ENCODE peak calls at places on chromosomes 5 and 9, in seven cellular contexts. I is RWPE1, D is cardiac muscle cell, E is lower lobe of right lung, T is hepatocyte, A is HCT116, J is stomach. G is an unnamed sample.

GRCh38 chr5:11251242-11251641 is 490.2 kb upstream of the DAP start:
- DNase-seq in J (no peak), T (peak), D (no peak), I (peak), E (no peak), A (no peak), G (no peak)

GRCh38 chr9:73872693-73873092 is 624.4 kb upstream of the RORB start:
- DNase-seq in D (no peak), E (no peak), I (no peak), T (no peak), A (no peak), J (no peak), G (no peak)

GRCh38 chr5:113057437-113058052 is 80.9 kb downstream of the DCP2 start:
- DNase-seq in D (no peak), E (no peak), I (no peak), A (no peak), J (no peak), T (no peak), G (no peak)

GRCh38 chr5:56918054-56918453 is 8.7 kb downstream of the SETD9 start:
- DNase-seq in T (peak), A (no peak), I (no peak), J (no peak), E (no peak), D (no peak), G (no peak)

GRCh38 chr5:146726020-146726419 is 152.5 kb downstream of the PPP2R2B start:
- DNase-seq in I (no peak), D (no peak), A (no peak), E (no peak), J (no peak), T (no peak), G (no peak)

GRCh38 chr5:179192185-179192890 is 132.2 kb downstream of the ZNF354C start:
- DNase-seq in J (no peak), D (no peak), A (no peak), E (peak), I (no peak), T (no peak), G (no peak)

GRCh38 chr9:20447291-20447690 is 175.0 kb downstream of the MLLT3 start:
- DNase-seq in I (no peak), E (no peak), J (no peak), T (no peak), D (peak), A (no peak), G (no peak)

GRCh38 chr9:112558476-112558875 is 71.8 kb downstream of the KIAA1958 start:
- DNase-seq in A (no peak), T (no peak), D (no peak), E (no peak), J (no peak), I (peak), G (no peak)

GRCh38 chr9:131670247-131670681 is 69.6 kb downstream of the RAPGEF1 start:
- DNase-seq in A (no peak), I (no peak), J (no peak), E (peak), T (no peak), D (no peak), G (no peak)

GRCh38 chr5:177447066-177447610 is 524 bp downstream of the PRR7 start:
- DNase-seq in D (peak), E (peak), I (peak), T (peak), J (peak), A (no peak), G (peak)

GRCh38 chr5:74201334-74202081 is 439.0 kb downstream of the ENC1 start:
- DNase-seq in I (no peak), T (peak), A (no peak), E (no peak), J (peak), D (no peak), G (no peak)

GRCh38 chr9:114366334-114367128 is 21.3 kb downstream of the AKNA start:
- DNase-seq in T (peak), J (no peak), I (peak), A (no peak), E (no peak), D (no peak), G (no peak)

GRCh38 chr5:180154821-180155220 is 54.2 kb downstream of the RASGEF1C start:
- DNase-seq in J (peak), D (no peak), I (no peak), T (peak), E (no peak), A (no peak), G (no peak)

GRCh38 chr9:80648336-80648735 is 1041.0 kb downstream of the TLE1 start:
- DNase-seq in I (no peak), J (no peak), A (no peak), E (no peak), T (no peak), D (no peak), G (no peak)

GRCh38 chr9:117273612-117274011 is 141.2 kb downstream of the ASTN2 start:
- DNase-seq in J (no peak), D (no peak), T (no peak), E (no peak), A (no peak), I (no peak), G (no peak)

GRCh38 chr5:140806834-140807775 is at the start of gene PCDHA4:
- DNase-seq in I (no peak), J (no peak), E (no peak), T (peak), A (no peak), D (peak), G (peak)

GRCh38 chr5:106699198-106699597 is 971.5 kb downstream of the EFNA5 start:
- DNase-seq in E (no peak), J (no peak), T (no peak), I (no peak), D (peak), A (no peak), G (no peak)

GRCh38 chr9:33109850-33110595 is 33.5 kb upstream of the SMU1 start:
- DNase-seq in A (no peak), E (no peak), I (no peak), J (no peak), D (no peak), T (peak), G (no peak)

GRCh38 chr5:80070338-80071056 is 35.3 kb downstream of the THBS4 start:
- DNase-seq in T (no peak), D (no peak), I (no peak), J (no peak), E (no peak), A (no peak), G (no peak)

GRCh38 chr5:131252824-131253171 is 11.1 kb upstream of the CDC42SE2 start:
- DNase-seq in D (no peak), A (no peak), I (no peak), E (peak), J (peak), T (no peak), G (peak)

GRCh38 chr5:11157132-11157531 is 396.1 kb upstream of the DAP start:
- DNase-seq in J (no peak), E (no peak), I (no peak), T (no peak), D (no peak), A (no peak), G (no peak)

GRCh38 chr5:66413931-66414330 is 182.3 kb upstream of the MAST4 start:
- DNase-seq in I (no peak), T (no peak), A (no peak), E (no peak), D (no peak), J (no peak), G (no peak)

GRCh38 chr5:156240414-156240813 is 86.5 kb upstream of the SGCD start:
- DNase-seq in I (no peak), D (no peak), E (no peak), J (no peak), A (no peak), T (no peak), G (no peak)

GRCh38 chr9:133701981-133702797 is 36.0 kb downstream of the SARDH start:
- DNase-seq in D (no peak), I (no peak), A (no peak), E (peak), T (peak), J (no peak), G (no peak)

GRCh38 chr5:61330879-61331406 is 1.1 kb upstream of the ZSWIM6 start:
- DNase-seq in A (no peak), T (peak), E (peak), D (peak), J (peak), I (peak), G (peak)

GRCh38 chr5:109825450-109825849 is 135.7 kb downstream of the MAN2A1 start:
- DNase-seq in J (no peak), D (no peak), A (no peak), T (no peak), I (no peak), E (no peak), G (no peak)

GRCh38 chr5:35752012-35752411 is 104.7 kb upstream of the IL7R start:
- DNase-seq in J (no peak), E (no peak), D (no peak), T (no peak), A (no peak), I (no peak), G (no peak)

GRCh38 chr5:52657231-52657645 is 130.5 kb upstream of the ITGA1 start:
- DNase-seq in I (peak), T (peak), D (peak), J (no peak), A (peak), E (no peak), G (no peak)

GRCh38 chr5:61949680-61950435 is 356.1 kb upstream of the KIF2A start:
- DNase-seq in D (no peak), A (no peak), J (no peak), E (no peak), I (no peak), T (no peak), G (no peak)

GRCh38 chr9:103755986-103756385 is 338.1 kb upstream of the SMC2 start:
- DNase-seq in T (no peak), D (no peak), E (no peak), A (no peak), I (no peak), J (no peak), G (no peak)

GRCh38 chr9:33813712-33814641 is 3.0 kb upstream of the UBE2R2 start:
- DNase-seq in E (no peak), D (peak), T (peak), I (peak), A (peak), J (no peak), G (no peak)

GRCh38 chr5:163586431-163587033 is 81.1 kb downstream of the MAT2B start:
- DNase-seq in J (no peak), E (no peak), I (no peak), A (no peak), T (no peak), D (no peak), G (no peak)

GRCh38 chr5:135213034-135213386 is 179.0 kb upstream of the PITX1 start:
- DNase-seq in J (no peak), E (no peak), D (no peak), T (no peak), A (no peak), I (no peak), G (no peak)

GRCh38 chr5:142881076-142881466 is 110.9 kb downstream of the ARHGAP26 start:
- DNase-seq in D (no peak), J (no peak), I (no peak), A (no peak), T (peak), E (no peak), G (no peak)

GRCh38 chr5:11527994-11528393 is 376.3 kb downstream of the CTNND2 start:
- DNase-seq in E (no peak), J (no peak), I (no peak), T (no peak), A (no peak), D (no peak), G (no peak)

GRCh38 chr9:131181091-131181681 is 55.8 kb downstream of the NUP214 start:
- DNase-seq in I (no peak), E (no peak), A (no peak), D (peak), J (no peak), T (no peak), G (no peak)

GRCh38 chr9:12916037-12916436 is 141.2 kb downstream of the LURAP1L start:
- DNase-seq in A (peak), D (peak), T (no peak), J (no peak), I (no peak), E (no peak), G (no peak)

GRCh38 chr5:169945831-169946261 is 34.4 kb downstream of the INSYN2B start:
- DNase-seq in J (peak), E (peak), I (peak), D (peak), A (no peak), T (peak), G (peak)

GRCh38 chr9:128845186-128845931 is 15.8 kb upstream of the SPOUT1 start:
- DNase-seq in A (no peak), J (no peak), I (peak), T (peak), D (peak), E (peak), G (no peak)

DNA sequence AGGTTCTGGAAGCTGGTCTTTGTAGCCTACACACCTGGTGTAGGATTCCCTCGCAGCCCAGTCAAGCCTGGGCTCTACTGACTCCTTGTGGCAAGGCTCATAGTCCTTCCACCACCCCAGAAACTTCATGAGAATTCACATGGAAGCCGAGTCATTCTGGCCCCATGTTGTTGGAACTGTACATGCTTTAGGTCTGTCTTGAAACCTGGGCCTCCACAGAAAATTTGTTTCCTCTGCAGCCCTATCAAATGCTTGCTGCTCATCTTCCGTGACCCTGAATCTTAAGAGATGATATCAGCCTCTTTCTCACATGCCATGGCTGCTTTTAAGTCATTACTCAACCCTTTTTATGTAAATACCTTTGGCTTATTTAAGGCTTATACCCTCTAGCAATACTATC is 113.4 kb upstream of the GRHPR start:
- DNase-seq in J (no peak), I (no peak), A (no peak), T (peak), E (no peak), D (no peak), G (no peak)
- H3K27ac ChIP-seq in J (no peak), I (no peak), A (no peak), T (no peak), E (no peak), D (no peak), G (no peak)

DNA sequence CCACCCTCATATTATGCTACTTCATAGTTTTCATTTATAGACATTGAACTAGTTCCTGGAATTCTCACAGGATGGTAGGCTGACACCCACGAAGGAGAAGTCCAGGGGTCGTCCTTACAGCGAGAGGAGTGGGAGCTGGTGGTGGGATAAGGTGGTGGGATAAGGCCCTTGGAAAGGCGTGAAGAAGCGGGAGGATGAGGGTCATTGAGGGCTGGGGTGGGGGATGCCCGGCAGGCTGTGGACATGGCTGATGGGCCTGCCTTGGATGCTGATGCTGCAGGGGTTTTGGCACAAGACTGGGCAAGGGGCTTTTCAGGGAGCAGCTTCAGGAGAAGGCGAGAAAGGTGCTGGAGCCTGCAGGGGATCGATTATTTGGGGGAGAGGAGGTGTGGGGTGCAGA is 9.4 kb downstream of the DAB2IP start:
- DNase-seq in E (no peak), D (no peak), A (no peak), J (no peak), T (no peak), I (no peak), G (no peak)
- H3K27ac ChIP-seq in E (no peak), D (no peak), A (no peak), J (no peak), T (no peak), I (no peak), G (no peak)

DNA sequence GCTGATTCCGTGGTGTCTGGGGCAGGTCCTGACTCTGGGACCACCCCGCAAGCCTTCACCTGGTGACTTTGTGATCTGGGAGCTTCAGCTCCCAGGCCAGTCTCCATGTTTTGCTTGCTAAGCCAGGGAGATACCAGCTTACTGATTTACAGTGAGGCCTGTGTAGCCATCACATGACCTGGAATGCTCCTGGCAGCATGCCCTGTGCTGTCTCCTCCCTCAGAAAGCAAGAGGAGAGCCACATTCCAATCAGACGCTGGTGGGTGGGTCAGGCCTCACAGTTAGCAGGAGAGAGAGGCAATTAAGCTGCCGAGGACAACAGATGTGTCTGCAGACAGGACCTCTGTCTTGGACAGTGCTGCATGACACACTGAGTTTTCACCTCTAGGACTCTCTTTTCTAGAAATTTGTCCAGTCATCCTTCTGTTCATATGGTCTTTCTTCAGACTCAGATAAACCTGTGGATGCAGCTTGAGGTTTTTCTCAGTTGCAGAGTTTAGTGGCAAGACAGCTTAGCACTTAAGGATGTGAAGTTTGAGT is 24.4 kb upstream of the GRPEL2 start:
- DNase-seq in D (peak), E (peak), I (peak), A (peak), T (peak), J (peak), G (peak)
- H3K27ac ChIP-seq in D (peak), E (peak), I (peak), A (no peak), T (peak), J (peak), G (no peak)

DNA sequence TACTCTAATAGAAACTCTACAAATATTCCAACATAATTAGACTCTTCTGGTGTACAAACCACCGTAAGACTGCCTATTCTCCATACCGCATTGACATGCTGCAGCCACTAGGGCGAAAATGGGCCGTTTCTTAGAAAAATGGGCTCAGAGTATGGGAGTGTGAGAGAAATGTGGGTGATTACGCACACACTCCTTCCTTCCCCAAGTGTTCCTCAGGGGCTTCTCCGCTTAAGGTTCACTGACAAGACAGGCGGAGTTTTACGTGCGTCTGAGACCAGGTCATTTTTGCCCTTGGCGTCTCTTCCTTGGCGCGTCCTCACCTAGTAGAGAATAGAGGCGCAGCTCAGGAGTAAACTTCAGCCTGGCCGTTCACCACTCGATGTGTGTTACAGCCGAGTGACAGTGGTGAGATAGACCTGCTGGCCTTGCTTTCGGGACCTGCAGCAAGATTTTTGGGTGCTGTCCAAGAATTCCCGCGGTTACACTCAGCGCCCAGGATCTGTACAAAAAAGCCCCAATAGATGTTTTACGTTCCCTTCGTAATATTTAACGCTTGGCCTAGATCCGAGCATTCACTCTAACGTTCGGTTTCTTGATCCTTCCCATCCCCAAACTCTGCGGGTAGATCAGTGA is 1.8 kb upstream of the NTRK2 start:
- DNase-seq in I (peak), D (peak), T (peak), A (no peak), E (no peak), J (no peak), G (peak)
- H3K27ac ChIP-seq in I (no peak), D (no peak), T (no peak), A (no peak), E (no peak), J (no peak), G (peak)

GRCh38 chr5:373710-374602 is 52.4 kb downstream of the AHRR start:
- DNase-seq in A (no peak), T (peak), I (peak), J (peak), E (no peak), D (peak), G (no peak)

GRCh38 chr5:374631-375335 is 53.3 kb downstream of the AHRR start:
- DNase-seq in E (no peak), T (no peak), A (no peak), I (no peak), J (no peak), D (no peak), G (no peak)

GRCh38 chr5:376951-377325 is 55.4 kb downstream of the AHRR start:
- DNase-seq in A (no peak), D (no peak), E (no peak), J (no peak), I (no peak), T (no peak), G (no peak)

GRCh38 chr5:375921-376871 is 54.7 kb downstream of the AHRR start:
- DNase-seq in A (no peak), I (no peak), T (no peak), D (no peak), E (no peak), J (peak), G (no peak)

GRCh38 chr5:375336-375920 is 53.9 kb downstream of the AHRR start:
- DNase-seq in D (no peak), A (no peak), I (no peak), E (no peak), J (no peak), T (no peak), G (no peak)
- H3K27ac ChIP-seq in D (no peak), A (no peak), I (peak), E (no peak), J (no peak), T (no peak), G (no peak)

GRCh38 chr5:149271195-149271716 is 403 bp upstream of the AFAP1L1 start:
- DNase-seq in A (no peak), I (peak), E (no peak), D (no peak), J (no peak), T (peak), G (no peak)

GRCh38 chr5:149273950-149274349 is 2.3 kb downstream of the AFAP1L1 start:
- DNase-seq in I (no peak), E (no peak), D (peak), T (peak), A (no peak), J (no peak), G (no peak)

GRCh38 chr5:149271717-149272558 is at the start of gene AFAP1L1:
- DNase-seq in A (peak), I (peak), E (peak), D (peak), J (peak), T (peak), G (peak)

GRCh38 chr5:149274964-149275363 is 3.3 kb downstream of the AFAP1L1 start:
- DNase-seq in T (no peak), D (no peak), E (no peak), J (no peak), I (no peak), A (no peak), G (no peak)

DNA sequence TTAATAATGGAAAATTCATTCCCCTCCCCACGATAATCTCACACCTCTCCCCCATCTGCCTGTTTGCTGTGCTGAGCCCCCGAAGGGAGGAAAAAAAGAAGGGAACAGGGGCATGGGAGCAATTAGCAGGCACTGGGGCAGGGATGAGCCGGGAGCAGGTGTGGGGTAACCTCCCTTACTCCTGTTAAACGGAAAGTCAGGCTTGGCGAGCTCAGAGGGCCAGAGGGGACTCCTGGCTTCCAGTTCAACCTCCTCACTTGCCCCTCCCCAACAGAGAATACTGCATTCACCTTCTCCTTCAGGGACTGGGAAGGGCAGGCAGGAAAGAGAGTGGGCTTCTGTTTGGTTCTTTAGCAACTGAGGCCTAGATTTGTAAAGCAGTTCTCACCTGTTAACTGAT is 1.6 kb downstream of the AFAP1L1 start:
- DNase-seq in I (no peak), E (no peak), A (no peak), J (no peak), T (no peak), D (no peak), G (no peak)
- H3K27ac ChIP-seq in I (peak), E (peak), A (no peak), J (no peak), T (peak), D (peak), G (no peak)

G was measured in substantia nigra.